ENCODE peak calls at places on chromosomes 12 and 14, in five cellular contexts. P is amniotic stem cell, N is endothelial cell, V is heart right ventricle, M is RCC 7860. L is an unnamed sample.

GRCh38 chr14:72715215-72715909 is 178.5 kb downstream of the DPF3 start:
- DNase-seq in P (no peak), N (no peak), V (peak), M (no peak), L (no peak)

GRCh38 chr14:90397401-90398314 is 829 bp downstream of the CALM1 start:
- DNase-seq in P (no peak), N (peak), V (peak), M (no peak), L (peak)

GRCh38 chr12:54207539-54208267 is 18.9 kb upstream of the SMUG1 start:
- DNase-seq in P (no peak), N (peak), V (peak), M (peak), L (peak)

GRCh38 chr12:1398673-1399072 is 195.7 kb downstream of the FBXL14 start:
- DNase-seq in P (no peak), N (no peak), V (no peak), M (no peak), L (peak)

GRCh38 chr12:91618281-91618680 is 435.7 kb upstream of the DCN start:
- DNase-seq in P (no peak), N (no peak), V (no peak), M (no peak), L (no peak)

GRCh38 chr14:65927871-65928270 is 515.3 kb downstream of the FUT8 start:
- DNase-seq in P (no peak), N (no peak), V (no peak), M (no peak), L (no peak)

GRCh38 chr14:21924479-21924878 is 250.9 kb upstream of the OR4E1 start:
- DNase-seq in P (no peak), N (no peak), V (no peak), M (no peak), L (no peak)

GRCh38 chr14:80491131-80491530 is 279.8 kb upstream of the DIO2 start:
- DNase-seq in P (no peak), N (no peak), V (peak), M (no peak), L (no peak)

GRCh38 chr14:75877292-75877691 is 104.5 kb downstream of the TGFB3 start:
- DNase-seq in P (no peak), N (no peak), V (no peak), M (peak), L (no peak)

GRCh38 chr14:22561661-22562579 is 27.1 kb downstream of the DAD1 start:
- DNase-seq in P (no peak), N (no peak), V (no peak), M (no peak), L (no peak)

GRCh38 chr12:82756303-82756702 is 69.6 kb downstream of the TMTC2 start:
- DNase-seq in P (no peak), N (no peak), V (no peak), M (no peak), L (no peak)

GRCh38 chr14:97337670-97338069 is 540.5 kb downstream of the VRK1 start:
- DNase-seq in P (no peak), N (no peak), V (no peak), M (no peak), L (no peak)

GRCh38 chr12:72684491-72684890 is 412.3 kb downstream of the TRHDE start:
- DNase-seq in P (no peak), N (no peak), V (no peak), M (no peak), L (no peak)

GRCh38 chr12:39272934-39273770 is 169.8 kb downstream of the KIF21A start:
- DNase-seq in P (peak), N (peak), V (no peak), M (peak), L (peak)

GRCh38 chr12:89064151-89064550 is 288.1 kb downstream of the DUSP6 start:
- DNase-seq in P (no peak), N (no peak), V (no peak), M (no peak), L (no peak)

GRCh38 chr12:127290251-127290650 is 976.7 kb upstream of the TMEM132C start:
- DNase-seq in P (no peak), N (no peak), V (no peak), M (no peak), L (no peak)

GRCh38 chr12:49897276-49897675 is 6.4 kb downstream of the FAIM2 start:
- DNase-seq in P (no peak), N (no peak), V (no peak), M (no peak), L (no peak)

GRCh38 chr12:48414046-48414445 is 58.3 kb upstream of the ANP32D start:
- DNase-seq in P (no peak), N (no peak), V (no peak), M (no peak), L (no peak)

GRCh38 chr14:61699092-61699491 is 3.8 kb downstream of the HIF1A start:
- DNase-seq in P (no peak), N (no peak), V (no peak), M (no peak), L (no peak)

GRCh38 chr12:462936-463705 is 3.4 kb downstream of the B4GALNT3 start:
- DNase-seq in P (no peak), N (no peak), V (no peak), M (no peak), L (no peak)

GRCh38 chr14:103298620-103299019 is 35.4 kb upstream of the EIF5 start:
- DNase-seq in P (no peak), N (no peak), V (no peak), M (no peak), L (no peak)

GRCh38 chr12:79725987-79726386 is 35.2 kb upstream of the PAWR start:
- DNase-seq in P (peak), N (no peak), V (no peak), M (peak), L (no peak)

GRCh38 chr12:50112456-50113218 is 601 bp downstream of the COX14 start:
- DNase-seq in P (no peak), N (no peak), V (no peak), M (peak), L (no peak)

GRCh38 chr14:71525663-71526246 is 406.5 kb upstream of the RGS6 start:
- DNase-seq in P (no peak), N (no peak), V (no peak), M (no peak), L (no peak)

L was measured in T1000.